ENCODE peak calls at places on chromosomes 11 and 22, in nine cellular contexts. T is GM12891, G is HCT116, H is transverse colon, D is sigmoid colon, B is GM12892, Z is endothelial cell of umbilical vein, V is suprapubic skin, A is upper lobe of left lung. Y is an unnamed sample.

GRCh38 chr11:9639099-9639498 is 24.8 kb upstream of the SWAP70 start:
- DNase-seq in V (no peak), T (no peak), B (no peak), A (peak), H (peak), G (no peak), Z (peak), D (no peak), Y (no peak)

GRCh38 chr11:17752144-17752543 is 17.6 kb downstream of the KCNC1 start:
- DNase-seq in A (no peak), T (no peak), Z (no peak), V (no peak), B (no peak), G (no peak), H (no peak), D (no peak), Y (no peak)

GRCh38 chr11:67606477-67607295 is at the start of gene NDUFV1:
- DNase-seq in V (peak), A (peak), D (peak), B (peak), G (peak), Z (peak), H (peak), T (peak), Y (peak)

GRCh38 chr22:50530280-50530856 is 556 bp upstream of the TYMP start:
- DNase-seq in H (peak), D (peak), B (peak), G (peak), T (peak), Z (no peak), V (peak), A (no peak), Y (peak)

GRCh38 chr11:106697058-106697457 is 321.2 kb downstream of the GUCY1A2 start:
- DNase-seq in A (no peak), H (no peak), G (no peak), T (no peak), D (no peak), Z (no peak), V (no peak), B (no peak), Y (no peak)

GRCh38 chr22:27551402-27551801 is 250.2 kb downstream of the MN1 start:
- DNase-seq in T (no peak), A (no peak), D (no peak), G (no peak), Z (no peak), B (no peak), H (no peak), V (no peak), Y (no peak)

GRCh38 chr11:122069946-122070345 is 46.1 kb downstream of the BLID start:
- DNase-seq in D (peak), G (no peak), Z (peak), H (peak), V (peak), T (no peak), B (no peak), A (no peak), Y (peak)

GRCh38 chr11:17976651-17977050 is 36.2 kb downstream of the SERGEF start:
- DNase-seq in B (no peak), H (no peak), V (no peak), A (no peak), T (no peak), Z (no peak), G (no peak), D (no peak), Y (no peak)

GRCh38 chr11:117884994-117885393 is 8.5 kb upstream of the FXYD6 start:
- DNase-seq in T (no peak), G (no peak), B (no peak), Z (no peak), H (no peak), A (no peak), D (peak), V (no peak), Y (peak)

GRCh38 chr11:64765841-64766682 is 6.3 kb upstream of the PYGM start:
- DNase-seq in H (no peak), B (no peak), V (peak), A (peak), G (no peak), D (peak), Z (no peak), T (no peak), Y (peak)

GRCh38 chr22:41262250-41262765 is 21.6 kb upstream of the CHADL start:
- DNase-seq in A (no peak), T (no peak), H (no peak), V (no peak), G (no peak), D (no peak), Z (no peak), B (no peak), Y (no peak)

GRCh38 chr22:25750569-25751173 is 8.7 kb downstream of the MYO18B start:
- DNase-seq in B (no peak), D (no peak), V (no peak), Z (no peak), G (no peak), A (no peak), T (no peak), H (no peak), Y (no peak)
- TF ChIP-seq POLR2AphosphoS5 in B (no peak), D (no peak), V (no peak), Z (no peak), G (no peak), A (no peak), T (no peak), H (no peak), Y (no peak)

GRCh38 chr11:75792127-75792731 is 22.8 kb upstream of the UVRAG start:
- DNase-seq in Z (no peak), H (no peak), B (no peak), D (no peak), V (no peak), G (no peak), T (no peak), A (no peak), Y (no peak)
- TF ChIP-seq POLR2A in Z (no peak), H (no peak), B (no peak), D (no peak), V (no peak), G (no peak), T (no peak), A (no peak), Y (no peak)

DNA sequence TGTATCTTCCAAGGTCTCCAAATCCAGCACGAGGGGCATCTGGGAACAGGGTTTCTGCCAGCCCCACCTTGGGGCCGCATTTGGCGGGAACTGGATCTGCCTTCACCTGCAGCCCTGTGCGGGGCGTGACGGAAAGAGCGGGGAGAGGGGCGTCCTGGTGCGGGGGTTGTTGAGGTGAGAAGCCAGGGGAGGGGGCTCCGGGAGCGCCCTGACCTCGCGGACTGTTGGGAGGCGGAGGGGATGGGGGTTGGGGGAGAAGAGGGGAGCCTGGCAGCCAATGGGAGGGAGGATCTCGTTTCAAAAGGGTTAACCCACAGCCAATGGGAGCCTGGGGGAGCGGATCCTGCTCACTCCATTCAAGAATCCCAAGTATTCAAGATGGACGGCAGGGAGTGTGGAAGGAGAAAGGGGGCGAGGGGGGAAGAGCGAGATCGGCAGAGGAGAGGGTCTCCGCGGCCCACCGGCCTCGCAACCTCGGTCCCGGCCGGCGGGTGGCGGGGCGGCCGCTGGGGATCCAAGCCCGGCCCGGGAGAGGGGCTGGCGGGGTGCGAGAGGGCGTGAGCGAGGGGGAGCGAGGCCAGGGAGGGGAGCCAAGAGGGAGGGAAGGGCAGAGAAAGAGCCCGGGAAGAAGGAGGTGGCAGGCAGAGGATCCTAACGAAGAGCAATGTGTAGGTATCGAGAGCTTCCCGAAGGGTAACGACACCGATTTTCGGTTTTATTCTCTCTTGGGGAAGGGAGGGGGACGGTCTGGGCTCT is 11.5 kb downstream of the YPEL4 start:
- DNase-seq in Z (peak), B (no peak), D (peak), V (peak), T (no peak), H (peak), A (peak), G (no peak), Y (no peak)
- TF ChIP-seq POLR2AphosphoS5 in Z (peak), B (no peak), D (no peak), V (no peak), T (no peak), H (peak), A (peak), G (peak), Y (no peak)

DNA sequence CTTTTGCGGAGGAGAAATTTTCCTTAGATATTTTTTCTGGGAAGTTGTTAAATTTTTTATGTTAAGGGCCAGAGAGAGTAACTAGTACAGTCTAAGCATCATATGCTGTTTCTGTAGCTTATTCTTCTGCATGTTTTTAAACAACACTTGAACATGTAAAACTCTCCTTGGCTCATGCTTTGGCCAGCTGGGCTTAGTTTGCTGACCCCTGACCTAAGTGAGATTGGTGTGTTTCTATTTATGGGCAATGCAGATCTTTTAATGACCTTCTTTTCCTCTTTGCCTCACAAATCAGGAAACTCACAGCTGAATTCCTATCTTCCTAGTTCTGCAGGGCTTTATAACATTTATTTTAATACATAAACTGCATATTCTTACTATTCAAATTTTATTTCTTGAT is 942.5 kb downstream of the OPCML start:
- DNase-seq in B (no peak), G (no peak), Z (no peak), V (no peak), D (no peak), A (no peak), T (no peak), H (no peak), Y (no peak)
- TF ChIP-seq POLR2A in B (no peak), G (no peak), Z (no peak), V (no peak), D (no peak), A (no peak), T (no peak), H (no peak), Y (no peak)

DNA sequence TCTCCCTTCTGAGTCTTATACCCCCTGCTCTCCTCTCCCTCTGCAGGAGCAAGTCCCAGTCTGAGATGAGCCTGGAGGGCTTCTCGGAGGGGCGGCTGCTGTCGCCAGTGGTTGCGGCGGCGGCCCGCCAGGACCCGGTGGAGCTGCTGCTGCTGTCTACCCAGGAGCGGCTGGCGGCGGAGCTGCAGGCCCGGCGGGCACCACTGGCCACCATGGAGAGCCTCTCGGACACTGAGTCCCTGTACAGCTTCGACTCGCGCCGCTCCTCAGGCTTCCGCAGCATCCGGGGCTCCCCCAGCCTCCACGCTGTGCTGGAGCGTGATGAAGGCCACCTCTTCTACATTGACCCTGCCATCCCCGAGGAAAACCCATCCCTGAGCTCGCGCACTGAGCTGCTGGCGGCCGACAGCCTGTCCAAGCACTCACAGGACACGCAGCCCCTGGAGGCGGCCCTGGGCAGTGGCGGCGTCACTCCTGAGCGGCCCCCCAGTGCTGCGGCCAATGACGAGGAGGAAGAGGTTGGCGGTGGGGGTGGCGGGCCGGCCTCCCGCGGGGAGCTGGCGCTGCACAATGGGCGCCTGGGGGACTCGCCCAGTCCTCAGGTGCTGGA is 8.8 kb upstream of the MYRF start:
- DNase-seq in A (peak), Z (no peak), B (no peak), V (no peak), G (no peak), D (no peak), H (no peak), T (no peak), Y (no peak)
- TF ChIP-seq POLR2AphosphoS5 in A (no peak), Z (no peak), B (no peak), V (no peak), G (no peak), D (no peak), H (no peak), T (no peak), Y (no peak)

Y was measured in breast epithelium.